ENCODE peak calls at places on chromosome X, in five cellular contexts. R is tibial artery; H is breast epithelium; E is GM23338; O is CD8-positive, alpha-beta T cell. D is an unnamed sample.
A peak's percentile ranks its signal among the peaks of the same experiment; 100 is the strongest.

GRCh38 chrX:8052909-8053308 is 118.2 kb downstream of the VCX2 start:
- DNase-seq in H (no peak), E (no peak), O (no peak), R (no peak), D (no peak)

GRCh38 chrX:96425204-96425603 is 259.4 kb upstream of the DIAPH2 start:
- DNase-seq in H (no peak), O (no peak), E (no peak), R (no peak), D (no peak)

GRCh38 chrX:97199501-97199900 is 315.8 kb downstream of the RPA4 start:
- DNase-seq in E (no peak), R (no peak), H (no peak), O (no peak), D (no peak)

GRCh38 chrX:154378059-154378798 is 866 bp upstream of the EMD start:
- DNase-seq in O (peak; percentile 62), R (peak; percentile 63), H (peak; percentile 48), E (peak; percentile 47), D (peak; percentile 65)

GRCh38 chrX:17459596-17459995 is 84.6 kb downstream of the NHS start:
- DNase-seq in O (no peak), R (no peak), E (no peak), H (no peak), D (no peak)

GRCh38 chrX:68536429-68536828 is 37.6 kb downstream of the YIPF6 start:
- DNase-seq in O (no peak), E (no peak), R (no peak), H (no peak), D (no peak)

GRCh38 chrX:31929366-31929765 is 857.5 kb upstream of the FTHL17 start:
- DNase-seq in R (no peak), O (no peak), H (no peak), E (no peak), D (no peak)

GRCh38 chrX:115912372-115912897 is 258.1 kb upstream of the AGTR2 start:
- DNase-seq in O (no peak), H (no peak), R (no peak), E (peak; percentile 54), D (no peak)

GRCh38 chrX:28552322-28552721 is 34.9 kb upstream of the IL1RAPL1 start:
- DNase-seq in R (no peak), E (no peak), H (no peak), O (no peak), D (no peak)

GRCh38 chrX:46882266-46882665 is 30.0 kb upstream of the JADE3 start:
- DNase-seq in R (no peak), E (peak; percentile 47), H (no peak), O (no peak), D (no peak)

GRCh38 chrX:107420571-107420970 is 28.9 kb upstream of the FRMPD3 start:
- DNase-seq in H (no peak), E (no peak), O (no peak), R (no peak), D (no peak)

GRCh38 chrX:53992589-53992988 is 51.7 kb downstream of the PHF8 start:
- DNase-seq in O (no peak), H (no peak), R (no peak), E (no peak), D (no peak)

GRCh38 chrX:84724576-84724975 is 222.3 kb upstream of the HDX start:
- DNase-seq in O (no peak), R (no peak), E (no peak), H (no peak), D (no peak)

GRCh38 chrX:31423575-31424284 is 351.9 kb upstream of the FTHL17 start:
- DNase-seq in O (no peak), E (peak; percentile 47), H (no peak), R (peak; percentile 21), D (no peak)

GRCh38 chrX:46247456-46247855 is 297.8 kb downstream of the ZNF674 start:
- DNase-seq in R (no peak), E (no peak), O (no peak), H (no peak), D (no peak)

GRCh38 chrX:101395789-101396188 is 5.0 kb downstream of the RPL36A start:
- DNase-seq in O (no peak), R (no peak), H (no peak), E (no peak), D (no peak)

GRCh38 chrX:149962859-149963757 is 24.8 kb upstream of the EOLA2 start:
- DNase-seq in O (no peak), H (peak; percentile 34), E (peak; percentile 61), R (peak; percentile 50), D (peak; percentile 40)

GRCh38 chrX:150649096-150649870 is 43.9 kb upstream of the MTMR1 start:
- DNase-seq in O (no peak), H (no peak), E (no peak), R (peak; percentile 41), D (no peak)

GRCh38 chrX:7076245-7076661 is 71.3 kb upstream of the STS start:
- DNase-seq in E (no peak), O (no peak), R (no peak), H (no peak), D (no peak)

GRCh38 chrX:12825801-12826200 is 34.6 kb downstream of the PRPS2 start:
- DNase-seq in H (no peak), R (no peak), E (no peak), O (no peak), D (no peak)

GRCh38 chrX:50814701-50815476 is 895 bp upstream of the SHROOM4 start:
- DNase-seq in O (no peak), E (no peak), R (peak; percentile 17), H (no peak), D (no peak)

GRCh38 chrX:79413009-79413408 is 45.9 kb upstream of the ITM2A start:
- DNase-seq in O (no peak), H (no peak), E (peak; percentile 29), R (no peak), D (no peak)

GRCh38 chrX:110734894-110735541 is 60.6 kb downstream of the CHRDL1 start:
- DNase-seq in R (no peak), E (peak; percentile 35), H (no peak), O (no peak), D (no peak)

GRCh38 chrX:17182317-17182716 is 192.7 kb upstream of the NHS start:
- DNase-seq in H (no peak), R (no peak), O (no peak), E (no peak), D (no peak)

GRCh38 chrX:25029288-25029687 is 13.5 kb upstream of the ARX start:
- DNase-seq in E (no peak), H (no peak), R (no peak), O (no peak), D (no peak)

GRCh38 chrX:151006410-151007109 is 23.4 kb downstream of the HMGB3 start:
- DNase-seq in R (no peak), O (no peak), H (no peak), E (no peak), D (no peak)

GRCh38 chrX:25389276-25389675 is 373.5 kb upstream of the ARX start:
- DNase-seq in R (no peak), H (no peak), O (no peak), E (no peak), D (no peak)

GRCh38 chrX:13087322-13088154 is 43.1 kb upstream of the FAM9C start:
- DNase-seq in E (no peak), O (peak; percentile 75), H (no peak), R (no peak), D (no peak)

GRCh38 chrX:42246814-42247213 is 323.5 kb upstream of the CASK start:
- DNase-seq in H (peak; percentile 39), O (no peak), R (no peak), E (no peak), D (no peak)

GRCh38 chrX:65752294-65752693 is 84.8 kb downstream of the MSN start:
- DNase-seq in E (no peak), O (no peak), R (no peak), H (no peak), D (no peak)

GRCh38 chrX:109281478-109282275 is 200.2 kb downstream of the GUCY2F start:
- DNase-seq in R (no peak), E (peak; percentile 8), H (no peak), O (no peak), D (no peak)

GRCh38 chrX:49243166-49243565 is 7.9 kb downstream of the CCDC22 start:
- DNase-seq in R (no peak), H (no peak), O (no peak), E (no peak), D (no peak)

GRCh38 chrX:110944793-110945466 is 149.3 kb upstream of the CHRDL1 start:
- DNase-seq in E (peak; percentile 45), H (peak; percentile 76), R (no peak), O (no peak), D (no peak)

GRCh38 chrX:29470029-29470428 is 745.3 kb upstream of the MAGEB2 start:
- DNase-seq in E (no peak), H (no peak), O (no peak), R (no peak), D (no peak)

GRCh38 chrX:53086464-53086863 is 4.3 kb downstream of the TSPYL2 start:
- DNase-seq in H (peak; percentile 63), O (no peak), R (peak; percentile 67), E (no peak), D (no peak)

GRCh38 chrX:132561483-132561882 is 72.6 kb upstream of the MBNL3 start:
- DNase-seq in R (no peak), E (no peak), H (no peak), O (no peak), D (no peak)

GRCh38 chrX:69876221-69876620 is 173.5 kb downstream of the AWAT2 start:
- DNase-seq in O (no peak), R (no peak), E (no peak), H (no peak), D (no peak)

GRCh38 chrX:135531813-135532212 is 11.4 kb downstream of the INTS6L start:
- DNase-seq in O (no peak), R (no peak), H (no peak), E (no peak), D (no peak)

GRCh38 chrX:135530097-135530496 is 9.6 kb downstream of the INTS6L start:
- DNase-seq in E (no peak), R (no peak), O (no peak), H (no peak), D (no peak)

GRCh38 chrX:135536883-135537282 is 16.4 kb downstream of the INTS6L start:
- DNase-seq in H (no peak), R (no peak), E (no peak), O (no peak), D (no peak)

GRCh38 chrX:135535077-135535630 is 14.7 kb downstream of the INTS6L start:
- DNase-seq in E (no peak), O (no peak), H (no peak), R (no peak), D (no peak)
- H3K27ac ChIP-seq in E (no peak overlapping the region), O (no peak overlapping the region), H (no peak overlapping the region), R (no peak overlapping the region), D (no peak overlapping the region)

GRCh38 chrX:15849555-15849954 is 5.1 kb downstream of the AP1S2 start:
- DNase-seq in H (no peak), R (no peak), O (no peak), E (peak; percentile 39), D (no peak)
- H3K4me3 ChIP-seq in H (no peak overlapping the region), R (no peak overlapping the region), O (no peak overlapping the region), E (no peak overlapping the region), D (no peak overlapping the region)

GRCh38 chrX:44971674-44972073 is 98.7 kb downstream of the KDM6A start:
- DNase-seq in R (no peak), E (no peak), O (no peak), H (no peak), D (no peak)
- H3K27ac ChIP-seq in R (no peak overlapping the region), E (no peak overlapping the region), O (no peak overlapping the region), H (no peak overlapping the region), D (no peak overlapping the region)

GRCh38 chrX:40015693-40016092 is 82.1 kb downstream of the BCOR start:
- DNase-seq in O (no peak), E (peak; percentile 4), R (no peak), H (no peak), D (no peak)
- H3K4me3 ChIP-seq in O (no peak overlapping the region), E (peak overlapping the region; percentile 54), R (no peak overlapping the region), H (no peak overlapping the region), D (no peak overlapping the region)

D was measured in left lung.